ENCODE peak calls at places on chromosomes 3 and 15, in six cellular contexts. W is trophoblast cell, N is sigmoid colon, I is suprapubic skin, T is breast epithelium, Q is mammary epithelial cell. L is an unnamed sample. For H3K4me1, the result is how much of the 10 kb centered on the place peaks cover.

GRCh38 chr3:14876942-14877341 is 58.2 kb downstream of the FGD5 start:
- DNase-seq in W (no peak), N (peak), I (peak), T (peak), Q (no peak), L (peak)

GRCh38 chr15:70486451-70487379 is 276.6 kb downstream of the UACA start:
- DNase-seq in W (peak), N (peak), I (no peak), T (no peak), Q (peak), L (peak)

GRCh38 chr3:149174901-149175300 is 45.5 kb downstream of the HPS3 start:
- DNase-seq in W (peak), N (no peak), I (no peak), T (no peak), Q (no peak), L (no peak)

GRCh38 chr3:130731817-130732216 is 14.8 kb downstream of the PIK3R4 start:
- DNase-seq in W (no peak), N (no peak), I (no peak), T (no peak), Q (no peak), L (no peak)

GRCh38 chr3:71258526-71258925 is 325.0 kb downstream of the FOXP1 start:
- DNase-seq in W (no peak), N (no peak), I (no peak), T (no peak), Q (no peak), L (no peak)

GRCh38 chr3:115658337-115659181 is 35.2 kb downstream of the GAP43 start:
- DNase-seq in W (peak), N (peak), I (peak), T (peak), Q (peak), L (peak)

GRCh38 chr15:35783203-35783602 is 237.2 kb upstream of the DPH6 start:
- DNase-seq in W (no peak), N (no peak), I (no peak), T (no peak), Q (no peak), L (no peak)

GRCh38 chr3:195908439-195909293 is at the start of gene TNK2:
- DNase-seq in W (no peak), N (peak), I (no peak), T (no peak), Q (no peak), L (no peak)

GRCh38 chr3:188319569-188319968 is 165.6 kb downstream of the LPP start:
- DNase-seq in W (no peak), N (no peak), I (no peak), T (no peak), Q (peak), L (no peak)

GRCh38 chr3:142022381-142022780 is 127.0 kb downstream of the TFDP2 start:
- DNase-seq in W (no peak), N (no peak), I (no peak), T (no peak), Q (no peak), L (no peak)

GRCh38 chr3:125059488-125060245 is 3.9 kb upstream of the HEG1 start:
- DNase-seq in W (no peak), N (no peak), I (no peak), T (no peak), Q (no peak), L (no peak)

GRCh38 chr15:76553102-76553501 is 216.5 kb downstream of the ISL2 start:
- DNase-seq in W (no peak), N (no peak), I (no peak), T (no peak), Q (no peak), L (no peak)

GRCh38 chr3:23667536-23668429 is 138.0 kb upstream of the UBE2E1 start:
- DNase-seq in W (no peak), N (no peak), I (no peak), T (no peak), Q (peak), L (no peak)

GRCh38 chr3:143484851-143485512 is 363.3 kb downstream of the SLC9A9 start:
- DNase-seq in W (no peak), N (no peak), I (no peak), T (no peak), Q (no peak), L (no peak)

GRCh38 chr3:123605789-123606234 is 21.0 kb upstream of the HACD2 start:
- DNase-seq in W (peak), N (no peak), I (no peak), T (no peak), Q (peak), L (no peak)

GRCh38 chr3:35987386-35987785 is 348.1 kb downstream of the ARPP21 start:
- DNase-seq in W (no peak), N (no peak), I (no peak), T (no peak), Q (no peak), L (no peak)

GRCh38 chr15:59247364-59247763 is 40.7 kb downstream of the LDHAL6B start:
- DNase-seq in W (peak), N (no peak), I (no peak), T (no peak), Q (peak), L (peak)

GRCh38 chr15:32656091-32656860 is 14.8 kb downstream of the SCG5 start:
- DNase-seq in W (no peak), N (no peak), I (no peak), T (no peak), Q (peak), L (no peak)

GRCh38 chr3:185630182-185630622 is 44.1 kb downstream of the SENP2 start:
- DNase-seq in W (no peak), N (no peak), I (no peak), T (no peak), Q (peak), L (no peak)

GRCh38 chr15:90340345-90340744 is 11.7 kb upstream of the ZNF774 start:
- DNase-seq in W (peak), N (no peak), I (no peak), T (no peak), Q (no peak), L (no peak)

GRCh38 chr3:25821746-25822573 is 32.1 kb downstream of the OXSM start:
- DNase-seq in W (no peak), N (no peak), I (no peak), T (no peak), Q (no peak), L (no peak)

GRCh38 chr3:117355566-117355965 is 646.0 kb downstream of the TUSC7 start:
- DNase-seq in W (no peak), N (no peak), I (no peak), T (no peak), Q (no peak), L (no peak)

GRCh38 chr15:45399381-45400212 is 21.3 kb upstream of the GATM start:
- DNase-seq in W (no peak), N (no peak), I (no peak), T (no peak), Q (peak), L (no peak)

GRCh38 chr15:63708141-63708772 is 111.1 kb downstream of the FBXL22 start:
- DNase-seq in W (no peak), N (no peak), I (no peak), T (no peak), Q (no peak), L (no peak)

GRCh38 chr15:68900032-68900431 is 30.3 kb upstream of the SPESP1 start:
- DNase-seq in W (no peak), N (no peak), I (no peak), T (no peak), Q (no peak), L (no peak)

GRCh38 chr15:80999623-81000036 is 1.1 kb upstream of the TLNRD1 start:
- DNase-seq in W (no peak), N (no peak), I (no peak), T (peak), Q (no peak), L (no peak)

GRCh38 chr3:188507244-188507720 is 353.3 kb downstream of the LPP start:
- DNase-seq in W (no peak), N (no peak), I (no peak), T (no peak), Q (peak), L (no peak)

GRCh38 chr15:45118996-45119395 is 4.9 kb downstream of the DUOXA2 start:
- DNase-seq in W (no peak), N (no peak), I (no peak), T (no peak), Q (no peak), L (no peak)

GRCh38 chr15:93124126-93124525 is 35.1 kb upstream of the RGMA start:
- DNase-seq in W (no peak), N (no peak), I (no peak), T (no peak), Q (no peak), L (no peak)

GRCh38 chr3:197289726-197290125 is 8.7 kb downstream of the DLG1 start:
- DNase-seq in W (no peak), N (no peak), I (no peak), T (no peak), Q (peak), L (no peak)

GRCh38 chr15:62087671-62088360 is 21.0 kb downstream of the C2CD4A start:
- DNase-seq in W (no peak), N (no peak), I (no peak), T (no peak), Q (peak), L (no peak)

DNA sequence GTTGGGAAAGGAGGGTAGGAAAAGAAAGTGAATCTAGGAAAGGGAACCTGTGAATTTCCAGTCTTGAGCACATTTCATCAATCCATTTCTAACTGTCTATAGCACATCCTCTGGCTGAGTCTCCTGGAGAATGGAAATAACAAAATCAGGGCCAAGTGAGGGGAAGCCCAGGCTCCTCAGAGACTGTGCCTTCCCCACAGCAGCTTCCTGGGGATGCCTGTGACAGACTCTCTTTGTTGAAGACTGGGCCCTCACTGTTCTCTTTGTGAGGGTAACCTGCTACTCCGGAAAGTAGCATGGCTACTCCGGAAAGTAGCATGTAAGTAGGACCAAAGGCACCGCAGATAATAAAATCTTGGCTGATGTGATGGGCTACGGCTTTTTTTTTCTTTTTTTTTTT is 22.6 kb upstream of the CSPG5 start:
- DNase-seq in W (no peak), N (no peak), I (no peak), T (no peak), Q (no peak), L (no peak)
- H3K27ac ChIP-seq in W (no peak), N (no peak), I (no peak), T (no peak), Q (no peak), L (no peak)

GRCh38 chr15:40938530-40938870 is 9.4 kb downstream of the DLL4 start:
- DNase-seq in W (no peak), N (no peak), I (no peak), T (no peak), Q (no peak), L (no peak)

GRCh38 chr15:40936709-40937666 is 7.8 kb downstream of the DLL4 start:
- DNase-seq in W (no peak), N (no peak), I (no peak), T (no peak), Q (no peak), L (no peak)

GRCh38 chr15:40934457-40934856 is 5.3 kb downstream of the DLL4 start:
- DNase-seq in W (no peak), N (no peak), I (no peak), T (no peak), Q (no peak), L (no peak)

GRCh38 chr15:40937762-40938529 is 8.8 kb downstream of the DLL4 start:
- DNase-seq in W (no peak), N (no peak), I (no peak), T (no peak), Q (peak), L (no peak)

GRCh38 chr15:40936234-40936708 is 7.1 kb downstream of the DLL4 start:
- DNase-seq in W (no peak), N (no peak), I (no peak), T (no peak), Q (no peak), L (no peak)
- H3K4me1 ChIP-seq in W (under half), N (under half), I (under half), T (under half), Q (under half), L (under half)

GRCh38 chr15:67084561-67084960 is 19.2 kb downstream of the SMAD3 start:
- DNase-seq in W (peak), N (no peak), I (no peak), T (no peak), Q (no peak), L (no peak)
- H3K27ac ChIP-seq in W (no peak), N (no peak), I (no peak), T (no peak), Q (no peak), L (no peak)

DNA sequence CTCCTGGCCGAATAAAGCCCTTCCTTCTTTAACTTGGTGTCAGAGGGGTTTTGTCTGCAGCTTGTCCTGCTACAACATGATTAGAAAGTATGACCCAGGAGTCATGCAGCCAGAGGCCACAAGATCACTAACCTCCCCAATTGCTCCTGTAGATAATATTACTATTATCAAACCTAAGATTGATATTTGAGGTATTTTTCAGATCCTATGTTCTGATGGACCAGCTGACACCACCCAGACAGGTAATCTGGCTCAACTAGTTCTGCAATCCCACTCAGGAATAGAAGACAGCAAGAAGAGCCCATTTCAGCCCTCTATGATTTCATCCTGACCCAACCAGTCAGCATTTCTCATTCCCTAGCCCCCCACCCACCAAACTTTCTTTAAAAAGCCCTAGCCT is 23.3 kb upstream of the LIMD1 start:
- DNase-seq in W (peak), N (peak), I (no peak), T (no peak), Q (no peak), L (no peak)
- H3K4me1 ChIP-seq in W (under half), N (under half), I (under half), T (under half), Q (under half), L (under half)

GRCh38 chr15:95280711-95281110 is 1049.3 kb downstream of the MCTP2 start:
- DNase-seq in W (no peak), N (no peak), I (no peak), T (no peak), Q (no peak), L (no peak)
- H3K27ac ChIP-seq in W (no peak), N (no peak), I (no peak), T (no peak), Q (no peak), L (no peak)

GRCh38 chr15:40096094-40096876 is 12.4 kb downstream of the BMF start:
- DNase-seq in W (no peak), N (no peak), I (no peak), T (no peak), Q (no peak), L (no peak)
- H3K4me1 ChIP-seq in W (half or more), N (half or more), I (half or more), T (under half), Q (under half), L (under half)

GRCh38 chr15:71496336-71496955 is 313.9 kb upstream of the NR2E3 start:
- DNase-seq in W (no peak), N (no peak), I (no peak), T (no peak), Q (peak), L (no peak)
- H3K27ac ChIP-seq in W (no peak), N (no peak), I (no peak), T (no peak), Q (no peak), L (peak)

GRCh38 chr3:128081226-128081625 is 29.0 kb downstream of the SEC61A1 start:
- DNase-seq in W (no peak), N (peak), I (no peak), T (no peak), Q (no peak), L (no peak)
- H3K4me1 ChIP-seq in W (under half), N (half or more), I (under half), T (under half), Q (under half), L (under half)

DNA sequence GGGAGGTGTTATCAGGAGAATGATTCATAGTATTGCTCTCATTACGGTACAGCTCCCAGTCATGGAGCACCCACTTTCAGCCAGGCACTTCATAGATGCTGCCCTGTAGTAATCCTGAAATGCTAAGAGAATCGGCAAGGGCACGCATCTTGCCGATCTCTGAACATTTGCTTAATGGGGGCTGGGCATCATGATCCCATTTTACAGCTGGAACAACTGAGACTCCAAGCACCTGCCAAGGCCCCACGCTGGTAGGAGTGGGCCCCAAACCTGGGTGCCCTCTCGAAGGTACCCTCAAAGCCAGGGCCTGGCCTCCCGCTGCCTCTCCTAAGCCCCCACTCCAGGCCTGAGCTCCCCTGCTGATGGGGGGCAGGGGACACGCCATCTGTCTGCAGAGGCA is 47.3 kb downstream of the RPN1 start:
- DNase-seq in W (no peak), N (no peak), I (no peak), T (no peak), Q (no peak), L (no peak)
- H3K27ac ChIP-seq in W (no peak), N (no peak), I (no peak), T (no peak), Q (no peak), L (no peak)

L was measured in ascending aorta.